ENCODE peak calls at places on chromosomes 11 and 22, in four cellular contexts. Y, P, N and V are unnamed samples.

GRCh38 chr11:72009156-72009555 is 10.4 kb downstream of the IL18BP start:
- DNase-seq in N (no peak), Y (no peak), P (no peak), V (no peak)

GRCh38 chr11:111913031-111913861 is 712 bp downstream of the HSPB2 start:
- DNase-seq in P (no peak), Y (no peak), N (peak), V (no peak)

GRCh38 chr11:129375731-129376657 is at the start of gene BARX2:
- DNase-seq in Y (peak), N (peak), P (peak), V (no peak)

GRCh38 chr22:49925525-49926128 is 7.2 kb downstream of the CRELD2 start:
- DNase-seq in Y (no peak), N (no peak), P (no peak), V (peak)

GRCh38 chr22:19289475-19290161 is 1.9 kb downstream of the CLTCL1 start:
- DNase-seq in Y (no peak), P (no peak), N (peak), V (no peak)

GRCh38 chr22:17946691-17947367 is 77.5 kb downstream of the MICAL3 start:
- DNase-seq in P (no peak), N (no peak), Y (no peak), V (no peak)

GRCh38 chr11:64321026-64321425 is 3.1 kb downstream of the PRDX5 start:
- DNase-seq in Y (no peak), N (no peak), P (no peak), V (no peak)

GRCh38 chr22:50189849-50190181 is 4.1 kb downstream of the TRABD start:
- DNase-seq in N (no peak), Y (no peak), P (no peak), V (peak)

GRCh38 chr22:17104336-17104935 is 16.7 kb downstream of the TMEM121B start:
- DNase-seq in P (no peak), Y (no peak), N (no peak), V (no peak)

GRCh38 chr11:75492181-75492820 is 33.4 kb downstream of the GDPD5 start:
- DNase-seq in N (no peak), P (no peak), Y (no peak), V (peak)

GRCh38 chr11:122796128-122796717 is 42.1 kb upstream of the CRTAM start:
- DNase-seq in N (peak), Y (no peak), P (peak), V (peak)

GRCh38 chr11:125331357-125331756 is 164.7 kb downstream of the FEZ1 start:
- DNase-seq in Y (no peak), P (no peak), N (no peak), V (no peak)

GRCh38 chr22:45262195-45262930 is 21.7 kb upstream of the KIAA0930 start:
- DNase-seq in P (no peak), N (no peak), Y (no peak), V (peak)

GRCh38 chr11:76560219-76560618 is 110.3 kb downstream of the LRRC32 start:
- DNase-seq in Y (peak), N (peak), P (no peak), V (no peak)

GRCh38 chr11:86569109-86569508 is 103.3 kb downstream of the ME3 start:
- DNase-seq in N (no peak), Y (no peak), P (no peak), V (no peak)

GRCh38 chr22:29700206-29700948 is 19.4 kb upstream of the CABP7 start:
- DNase-seq in N (peak), Y (no peak), P (no peak), V (no peak)

GRCh38 chr11:58524232-58525036 is 16.5 kb upstream of the OR5B21 start:
- DNase-seq in P (peak), Y (peak), N (peak), V (peak)

GRCh38 chr11:47943721-47944554 is 36.4 kb upstream of the PTPRJ start:
- DNase-seq in P (peak), Y (no peak), N (no peak), V (no peak)

GRCh38 chr11:43547411-43547718 is 133.2 kb upstream of the HSD17B12 start:
- DNase-seq in N (peak), Y (no peak), P (peak), V (no peak)

GRCh38 chr22:36191106-36191836 is 10.3 kb downstream of the APOL4 start:
- DNase-seq in Y (no peak), N (peak), P (no peak), V (no peak)

GRCh38 chr11:114192841-114193389 is 103.3 kb upstream of the NNMT start:
- DNase-seq in Y (no peak), N (no peak), P (peak), V (peak)

GRCh38 chr11:60878245-60879101 is 11.1 kb downstream of the ZP1 start:
- DNase-seq in Y (no peak), N (no peak), P (no peak), V (no peak)

GRCh38 chr11:46290598-46291309 is 13.3 kb downstream of the CREB3L1 start:
- DNase-seq in P (peak), N (peak), Y (no peak), V (no peak)

DNA sequence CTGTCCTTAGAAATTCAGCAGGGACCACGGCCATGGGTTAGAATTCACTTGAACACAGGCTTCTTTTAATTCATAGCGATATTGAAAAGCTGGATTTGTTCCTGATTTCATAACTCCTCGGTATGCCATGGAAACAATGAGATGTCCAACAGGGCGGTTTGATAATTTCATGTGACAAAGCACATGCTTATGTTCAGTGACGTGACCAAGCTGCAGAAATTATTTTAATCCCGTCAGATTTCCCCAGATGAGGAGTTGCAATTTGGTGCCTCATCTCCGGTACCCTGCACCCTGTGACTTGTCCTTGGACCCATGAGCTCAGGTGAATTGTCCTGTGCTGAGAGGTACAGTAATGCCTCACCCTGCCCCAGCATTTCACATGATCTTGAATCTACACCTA is 81.7 kb downstream of the C11orf91 start:
- DNase-seq in P (no peak), Y (no peak), N (no peak), V (no peak)
- TF ChIP-seq EZH2phosphoT487 in P (no peak), Y (no peak), N (no peak), V (no peak)

GRCh38 chr11:134607963-134608750 is 196.1 kb upstream of the B3GAT1 start:
- DNase-seq in Y (no peak), P (no peak), N (no peak), V (no peak)
- TF ChIP-seq EZH2phosphoT487 in Y (no peak), P (no peak), N (no peak), V (no peak)

DNA sequence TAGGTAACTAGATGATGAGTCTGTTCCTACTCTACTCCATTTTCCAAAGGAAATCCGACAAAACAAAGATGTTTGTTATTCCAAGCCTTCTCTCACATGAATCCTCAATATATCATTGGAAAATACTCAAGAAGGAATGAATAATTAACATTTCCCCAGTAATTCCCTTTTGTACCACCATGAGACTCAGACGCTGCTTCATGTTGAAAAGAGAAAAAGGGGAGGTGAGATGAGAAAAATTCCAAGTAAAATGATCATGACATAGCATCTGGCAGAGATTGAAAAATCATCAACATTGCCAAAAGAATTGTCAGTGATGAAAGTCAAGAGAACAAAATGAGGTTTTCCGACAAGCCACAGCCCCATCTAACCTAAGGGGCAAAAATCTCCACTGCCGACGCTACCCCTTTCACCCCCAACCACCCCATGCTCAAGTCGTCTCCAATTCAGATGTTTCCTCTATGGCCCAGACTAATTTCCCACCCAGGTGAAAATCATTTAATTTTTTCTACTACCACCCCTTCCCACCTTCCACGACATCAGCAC is 1.3 kb downstream of the RAB6A start:
- DNase-seq in Y (no peak), N (peak), P (no peak), V (peak)
- TF ChIP-seq EZH2phosphoT487 in Y (no peak), N (no peak), P (no peak), V (no peak)

DNA sequence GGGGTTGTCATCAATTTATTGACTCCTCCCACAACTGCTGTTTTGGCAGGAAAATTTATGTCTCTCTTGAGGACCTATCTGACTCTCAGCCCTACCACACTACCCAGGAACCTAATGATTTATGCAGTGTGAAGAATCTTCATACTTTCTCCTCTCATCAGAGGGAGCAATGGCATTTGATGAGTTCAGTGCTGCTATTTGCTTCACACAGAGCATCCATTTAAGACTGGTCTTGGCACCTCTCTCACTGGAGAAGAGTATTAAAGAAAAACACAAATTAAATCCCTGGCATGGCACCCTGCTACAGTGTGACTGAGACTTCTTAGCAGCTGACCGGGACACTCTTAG is 185.9 kb upstream of the E2F8 start:
- DNase-seq in Y (no peak), P (no peak), N (no peak), V (no peak)
- TF ChIP-seq EZH2phosphoT487 in Y (no peak), P (no peak), N (no peak), V (no peak)